ENCODE peak calls at places on chromosomes 12 and 14, in seven cellular contexts. Z is adipocyte, N is amniotic stem cell, V is kidney, F is H7, C is foreskin fibroblast, J is T-helper 2 cell. K is an unnamed sample.

GRCh38 chr14:61535032-61535431 is 160.3 kb upstream of the HIF1A start:
- DNase-seq in N (no peak), V (no peak), J (no peak), Z (no peak), F (no peak), C (no peak), K (no peak)

GRCh38 chr14:61280526-61281185 is 482 bp downstream of the TMEM30B start:
- DNase-seq in V (peak; percentile 90), Z (peak; percentile 70), C (peak; percentile 51), N (peak; percentile 19), J (peak; percentile 55), F (peak; percentile 84), K (peak; percentile 69)

GRCh38 chr12:1858456-1858855 is 38.1 kb downstream of the LRTM2 start:
- DNase-seq in V (no peak), F (no peak), N (no peak), C (no peak), Z (no peak), J (no peak), K (no peak)

GRCh38 chr12:51320695-51321320 is 3.2 kb downstream of the BIN2 start:
- DNase-seq in F (peak; percentile 72), C (no peak), Z (peak; percentile 66), V (no peak), J (no peak), N (no peak), K (no peak)

GRCh38 chr12:130650131-130650530 is 66.0 kb downstream of the RIMBP2 start:
- DNase-seq in N (no peak), C (no peak), F (peak; percentile 57), Z (no peak), J (no peak), V (peak; percentile 35), K (no peak)

GRCh38 chr12:81075539-81075938 is 2.3 kb upstream of the ACSS3 start:
- DNase-seq in V (no peak), N (no peak), J (no peak), Z (no peak), F (no peak), C (no peak), K (no peak)

GRCh38 chr14:77303417-77304156 is 17.1 kb downstream of the POMT2 start:
- DNase-seq in J (no peak), F (no peak), C (peak; percentile 92), Z (peak; percentile 97), N (peak; percentile 81), V (no peak), K (no peak)

GRCh38 chr12:10497602-10498001 is 8.1 kb upstream of the EIF2S3B start:
- DNase-seq in V (no peak), Z (no peak), F (no peak), C (no peak), J (peak; percentile 54), N (no peak), K (no peak)

GRCh38 chr14:104206281-104206904 is 68.0 kb downstream of the KIF26A start:
- DNase-seq in F (peak; percentile 79), C (no peak), J (no peak), N (no peak), V (no peak), Z (peak; percentile 7), K (peak; percentile 22)

GRCh38 chr12:1865284-1865866 is 45.0 kb downstream of the LRTM2 start:
- DNase-seq in C (no peak), Z (no peak), J (no peak), F (no peak), V (no peak), N (no peak), K (no peak)

GRCh38 chr12:121773011-121773777 is 20.3 kb downstream of the RHOF start:
- DNase-seq in Z (peak; percentile 76), V (peak; percentile 90), F (peak; percentile 97), C (no peak), J (peak; percentile 64), N (no peak), K (peak; percentile 86)

GRCh38 chr12:121804417-121805111 is 755 bp downstream of the SETD1B start:
- DNase-seq in V (peak; percentile 86), Z (peak; percentile 63), F (peak; percentile 71), N (no peak), J (peak; percentile 61), C (no peak), K (peak; percentile 55)

GRCh38 chr12:14846878-14847580 is 3.7 kb upstream of the ART4 start:
- DNase-seq in J (no peak), Z (no peak), V (no peak), C (no peak), N (no peak), F (no peak), K (no peak)

GRCh38 chr14:95465358-95465757 is 51.1 kb downstream of the SYNE3 start:
- DNase-seq in Z (no peak), C (no peak), N (no peak), F (no peak), V (peak; percentile 10), J (no peak), K (no peak)

GRCh38 chr14:60753264-60754126 is 18.9 kb downstream of the MNAT1 start:
- DNase-seq in F (no peak), V (no peak), J (peak; percentile 80), N (no peak), C (no peak), Z (no peak), K (no peak)

GRCh38 chr12:42235426-42235825 is 2.6 kb downstream of the YAF2 start:
- DNase-seq in Z (peak; percentile 48), J (no peak), V (no peak), F (no peak), C (no peak), N (no peak), K (peak; percentile 84)

GRCh38 chr12:8037947-8038346 is 5.4 kb downstream of the FOXJ2 start:
- DNase-seq in C (no peak), F (peak; percentile 38), Z (no peak), V (no peak), J (no peak), N (no peak), K (no peak)

GRCh38 chr14:63431466-63431865 is 111.7 kb downstream of the PPP2R5E start:
- DNase-seq in C (no peak), F (no peak), Z (no peak), N (no peak), V (no peak), J (no peak), K (no peak)

GRCh38 chr12:65277994-65278575 is 398 bp upstream of the MSRB3 start:
- DNase-seq in V (no peak), F (peak; percentile 35), J (no peak), N (no peak), Z (peak; percentile 31), C (no peak), K (peak; percentile 4)

GRCh38 chr14:73833530-73834257 is 17.9 kb upstream of the PTGR2 start:
- DNase-seq in Z (peak; percentile 93), J (no peak), F (peak; percentile 40), V (peak; percentile 83), C (peak; percentile 56), N (peak; percentile 42), K (peak; percentile 75)

GRCh38 chr14:75522224-75522764 is at the start of gene BATF:
- DNase-seq in N (no peak), V (no peak), Z (no peak), F (no peak), C (no peak), J (peak; percentile 70), K (peak; percentile 12)

GRCh38 chr14:78412475-78412874 is 242.3 kb downstream of the NRXN3 start:
- DNase-seq in Z (no peak), V (no peak), J (no peak), C (no peak), N (no peak), F (no peak), K (no peak)

GRCh38 chr12:3740840-3741239 is 12.1 kb downstream of the CRACR2A start:
- DNase-seq in V (no peak), F (no peak), J (no peak), N (no peak), Z (no peak), C (no peak), K (no peak)

GRCh38 chr12:8449293-8449944 is 6.3 kb upstream of the CLEC6A start:
- DNase-seq in V (no peak), F (peak; percentile 27), C (no peak), J (no peak), N (no peak), Z (no peak), K (no peak)

GRCh38 chr14:91114079-91115065 is 499 bp downstream of the DGLUCY start:
- DNase-seq in F (peak; percentile 84), Z (peak; percentile 64), N (no peak), C (no peak), J (peak; percentile 58), V (no peak), K (peak; percentile 73)

GRCh38 chr14:61811882-61812346 is 49.7 kb downstream of the SNAPC1 start:
- DNase-seq in J (no peak), Z (no peak), N (no peak), F (peak; percentile 68), C (no peak), V (no peak), K (no peak)

GRCh38 chr12:56725723-56726102 is 614 bp upstream of the NACA start:
- DNase-seq in Z (no peak), J (no peak), C (no peak), N (no peak), F (peak; percentile 9), V (no peak), K (no peak)

GRCh38 chr14:30874120-30874998 is at the start of gene COCH:
- DNase-seq in Z (peak; percentile 28), N (no peak), J (peak; percentile 6), C (no peak), F (peak; percentile 87), V (peak; percentile 76), K (peak; percentile 28)

GRCh38 chr12:106999444-106999843 is 12.5 kb upstream of the MTERF2 start:
- DNase-seq in J (no peak), V (no peak), Z (no peak), N (no peak), F (no peak), C (no peak), K (no peak)